ENCODE peak calls at places on chromosomes 11 and 22, in four cellular contexts. F is H9, I is breast epithelium, Y is left lung. A is an unnamed sample.

GRCh38 chr11:1879342-1879940 is 12.3 kb downstream of the PRR33 start:
- DNase-seq in F (no peak), I (no peak), Y (no peak), A (no peak)

GRCh38 chr22:17910561-17911311 is 113.6 kb downstream of the MICAL3 start:
- DNase-seq in F (peak; percentile 80), I (no peak), Y (peak; percentile 50), A (no peak)

GRCh38 chr22:30829901-30830550 is 135.4 kb downstream of the OSBP2 start:
- DNase-seq in F (no peak), I (no peak), Y (no peak), A (no peak)

GRCh38 chr11:11937957-11938356 is 70.5 kb downstream of the DKK3 start:
- DNase-seq in F (no peak), I (no peak), Y (no peak), A (no peak)

GRCh38 chr11:8168485-8169257 is at the start of gene RIC3:
- DNase-seq in F (peak; percentile 71), I (no peak), Y (peak; percentile 32), A (peak; percentile 60)

GRCh38 chr22:39967996-39968968 is 8.1 kb downstream of the TMA7B start:
- DNase-seq in F (no peak), I (peak; percentile 66), Y (no peak), A (no peak)

GRCh38 chr11:90770007-90770406 is 547.2 kb upstream of the CHORDC1 start:
- DNase-seq in F (no peak), I (no peak), Y (no peak), A (no peak)

GRCh38 chr11:9210922-9211320 is 54.2 kb downstream of the DENND5A start:
- DNase-seq in F (no peak), I (no peak), Y (no peak), A (no peak)

GRCh38 chr22:25131198-25131887 is 68.3 kb upstream of the CRYBB3 start:
- DNase-seq in F (no peak), I (peak; percentile 73), Y (no peak), A (no peak)

GRCh38 chr11:79047980-79048379 is 392.9 kb downstream of the TENM4 start:
- DNase-seq in F (no peak), I (no peak), Y (no peak), A (no peak)

GRCh38 chr11:72634472-72635095 is 39.6 kb downstream of the PDE2A start:
- DNase-seq in F (no peak), I (no peak), Y (no peak), A (no peak)

GRCh38 chr22:39360242-39360641 is 10.5 kb downstream of the SYNGR1 start:
- DNase-seq in F (peak; percentile 25), I (no peak), Y (no peak), A (no peak)

GRCh38 chr22:35315141-35315854 is 15.6 kb downstream of the TOM1 start:
- DNase-seq in F (no peak), I (peak; percentile 49), Y (peak; percentile 29), A (no peak)

DNA sequence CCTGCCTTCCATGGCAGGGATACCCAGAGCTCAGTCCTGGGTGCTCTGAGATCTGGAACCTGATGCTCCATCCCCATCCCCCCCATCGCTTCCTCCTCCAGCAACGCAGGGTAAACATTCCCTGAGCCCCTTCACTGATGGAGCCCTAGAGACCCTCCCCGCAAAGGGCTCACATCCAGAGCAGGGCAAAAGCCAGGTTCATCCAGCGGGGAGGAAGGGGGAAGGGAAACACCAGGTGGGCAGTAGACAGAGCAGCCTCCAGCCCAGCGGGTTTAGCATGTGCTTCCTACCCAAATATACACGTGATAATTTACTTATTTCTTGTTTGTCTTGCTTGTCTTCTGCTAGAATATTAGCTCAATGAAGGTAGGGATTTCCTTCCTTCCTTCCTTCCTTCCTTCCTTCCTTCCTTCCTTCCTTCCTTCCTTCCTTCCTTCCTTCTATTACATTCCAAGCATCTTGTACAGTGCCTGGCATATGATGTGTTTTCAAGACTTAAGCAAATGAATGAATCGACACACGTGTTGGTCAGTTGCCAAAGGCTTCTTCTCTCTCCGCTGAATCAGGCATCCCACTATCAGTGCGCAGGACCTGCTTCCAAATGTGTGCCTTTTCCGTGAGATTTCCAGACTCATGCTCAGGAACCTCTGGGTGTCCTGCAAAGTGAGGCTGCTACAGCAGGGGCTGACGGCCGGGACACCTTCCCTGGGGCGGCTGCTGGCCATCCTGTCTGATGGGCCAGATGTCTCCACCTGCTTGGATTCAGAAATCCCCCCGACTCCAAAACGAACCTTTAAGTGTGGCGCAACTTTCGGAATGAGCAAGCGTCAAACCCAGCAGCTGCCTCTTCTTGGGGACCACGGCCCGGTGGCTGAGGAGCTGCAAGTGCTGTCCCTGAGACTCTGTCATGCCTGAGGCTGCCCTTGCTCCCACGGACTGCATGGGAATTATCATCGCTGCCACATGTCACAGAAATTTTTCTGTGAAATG is 955.1 kb downstream of the BRD1 start:
- DNase-seq in F (no peak), I (no peak), Y (no peak), A (no peak)
- H3K27me3 ChIP-seq in F (no peaks in the 10 kb centered on the region), I (peaks cover 32% of the 10 kb centered on the region), Y (no peaks in the 10 kb centered on the region), A (no peaks in the 10 kb centered on the region)

DNA sequence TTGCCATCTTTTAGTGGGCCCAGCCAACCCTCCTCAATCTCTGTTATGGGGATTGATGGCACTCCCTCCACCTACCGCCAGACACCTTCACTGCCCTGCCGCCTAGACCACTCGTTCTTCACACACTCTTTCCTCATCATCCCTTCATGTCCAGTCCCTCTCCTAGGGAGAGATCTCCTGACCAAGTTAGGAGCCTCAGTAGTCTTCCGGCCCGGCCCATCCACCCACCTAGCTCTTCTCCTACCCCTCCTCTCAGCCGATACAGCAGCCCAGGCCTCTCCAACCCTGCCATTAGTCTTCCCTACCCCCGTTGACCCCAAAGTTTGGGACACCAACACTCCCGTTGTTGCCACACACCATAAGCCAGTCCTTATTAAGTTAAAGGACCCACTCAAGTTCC is 11.0 kb upstream of the OR56A3 start:
- DNase-seq in F (no peak), I (no peak), Y (no peak), A (no peak)
- H3K27ac ChIP-seq in F (no peak overlapping the region), I (no peak overlapping the region), Y (no peak overlapping the region), A (no peak overlapping the region)

GRCh38 chr11:134509381-134510068 is 97.5 kb upstream of the B3GAT1 start:
- DNase-seq in F (no peak), I (peak; percentile 46), Y (peak; percentile 19), A (no peak)
- H3K27me3 ChIP-seq in F (no peaks in the 10 kb centered on the region), I (peaks cover 31% of the 10 kb centered on the region), Y (no peaks in the 10 kb centered on the region), A (no peaks in the 10 kb centered on the region)

DNA sequence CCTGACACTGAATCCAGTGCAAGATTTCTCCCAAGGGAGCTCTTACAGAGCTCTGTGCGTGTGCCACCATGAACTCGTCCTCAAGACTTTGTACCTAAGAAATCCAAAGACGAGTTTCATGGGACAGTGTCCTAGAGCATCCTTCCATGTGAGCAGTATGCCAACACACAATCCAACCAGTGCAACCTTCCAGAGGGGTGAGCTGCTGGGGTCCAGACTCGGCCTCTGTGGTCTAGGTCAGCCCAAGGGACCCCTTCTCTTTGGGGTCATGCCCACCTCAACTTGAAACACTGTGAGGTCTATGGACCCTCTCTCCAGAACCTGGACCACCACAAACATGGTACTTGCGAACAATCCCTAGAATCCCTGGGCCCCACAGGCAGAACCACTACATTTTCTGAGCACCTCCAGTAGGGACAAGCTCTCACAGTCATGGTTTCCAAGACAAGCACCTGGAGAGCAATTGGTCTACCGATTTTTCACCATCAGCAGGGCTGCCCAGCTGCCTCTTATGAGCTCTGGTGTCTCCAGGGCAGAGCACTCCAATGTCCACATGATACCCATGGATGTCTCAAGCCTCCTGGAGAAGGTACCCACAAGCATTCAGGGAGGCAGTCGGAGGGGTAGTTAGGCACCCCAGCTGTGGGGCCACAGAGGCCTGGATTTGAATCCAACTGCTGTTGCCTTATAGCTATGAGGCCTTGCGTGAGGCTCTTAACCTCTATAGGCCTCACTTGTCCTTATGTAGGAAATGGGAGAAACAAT is 7.7 kb downstream of the CHST1 start:
- DNase-seq in F (peak; percentile 18), I (no peak), Y (no peak), A (no peak)
- H3K27ac ChIP-seq in F (no peak overlapping the region), I (peak overlapping the region; percentile 17), Y (peak overlapping the region; percentile 70), A (no peak overlapping the region)

GRCh38 chr22:50011447-50012200 is 941 bp downstream of the IL17REL start:
- DNase-seq in F (peak; percentile 32), I (no peak), Y (peak; percentile 29), A (no peak)

GRCh38 chr22:50010676-50011446 is 1.7 kb downstream of the IL17REL start:
- DNase-seq in F (peak; percentile 32), I (no peak), Y (no peak), A (peak; percentile 47)

GRCh38 chr22:50014053-50014501 is 1.5 kb upstream of the IL17REL start:
- DNase-seq in F (peak; percentile 33), I (no peak), Y (no peak), A (no peak)

GRCh38 chr22:50014655-50015401 is 2.3 kb upstream of the IL17REL start:
- DNase-seq in F (peak; percentile 28), I (no peak), Y (no peak), A (no peak)

DNA sequence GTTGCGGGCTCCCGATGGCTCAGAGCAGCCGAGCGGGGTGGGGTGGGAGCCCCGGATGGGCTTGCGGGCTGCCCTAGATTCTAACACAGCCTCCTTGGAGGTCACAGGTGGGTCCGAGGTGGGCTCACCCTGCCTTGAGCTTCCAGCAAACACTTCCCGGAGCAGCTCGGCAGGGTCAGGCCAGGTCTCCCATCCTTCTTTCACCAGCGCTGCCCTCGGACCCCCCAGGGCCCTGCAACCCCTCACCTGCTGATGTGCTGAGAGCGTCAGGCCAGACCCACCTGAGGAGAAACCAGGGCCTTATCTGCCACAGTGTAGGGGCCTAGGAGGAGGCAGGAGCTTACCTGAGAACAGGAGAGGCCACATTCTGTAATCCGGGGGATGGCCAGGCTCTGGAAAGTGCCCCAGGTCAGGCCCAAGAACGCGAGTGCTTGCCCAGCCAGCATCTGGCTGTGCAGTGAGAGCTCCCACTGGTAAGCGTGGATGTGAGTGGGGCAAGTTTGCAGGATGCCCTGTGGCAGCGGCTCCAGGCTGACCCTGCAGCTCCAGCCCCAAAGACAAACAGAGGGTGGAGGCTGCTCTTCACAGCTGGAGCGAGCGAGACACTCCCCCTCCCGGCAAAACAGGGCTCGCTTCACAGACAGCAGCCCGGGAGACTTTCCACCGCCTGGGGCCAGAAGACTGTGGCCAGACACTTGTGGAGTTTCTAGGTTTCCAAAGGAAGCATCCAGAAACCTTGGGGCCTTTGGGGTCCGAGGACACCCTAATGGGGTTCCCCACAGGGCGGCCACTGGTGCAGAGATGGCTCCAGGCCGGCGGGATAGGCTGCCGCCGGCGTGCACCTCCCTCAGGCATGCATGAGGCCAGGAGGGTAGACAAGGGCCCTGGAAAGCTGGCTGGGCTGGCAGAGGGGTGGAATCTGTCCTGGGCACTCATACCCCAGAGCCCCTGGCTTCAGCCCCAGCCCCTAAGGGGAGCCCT is at the start of gene IL17REL:
- DNase-seq in F (peak; percentile 34), I (no peak), Y (no peak), A (no peak)
- H3K27me3 ChIP-seq in F (peaks cover 12% of the 10 kb centered on the region), I (peaks cover 76% of the 10 kb centered on the region), Y (peaks cover 52% of the 10 kb centered on the region), A (no peaks in the 10 kb centered on the region)

DNA sequence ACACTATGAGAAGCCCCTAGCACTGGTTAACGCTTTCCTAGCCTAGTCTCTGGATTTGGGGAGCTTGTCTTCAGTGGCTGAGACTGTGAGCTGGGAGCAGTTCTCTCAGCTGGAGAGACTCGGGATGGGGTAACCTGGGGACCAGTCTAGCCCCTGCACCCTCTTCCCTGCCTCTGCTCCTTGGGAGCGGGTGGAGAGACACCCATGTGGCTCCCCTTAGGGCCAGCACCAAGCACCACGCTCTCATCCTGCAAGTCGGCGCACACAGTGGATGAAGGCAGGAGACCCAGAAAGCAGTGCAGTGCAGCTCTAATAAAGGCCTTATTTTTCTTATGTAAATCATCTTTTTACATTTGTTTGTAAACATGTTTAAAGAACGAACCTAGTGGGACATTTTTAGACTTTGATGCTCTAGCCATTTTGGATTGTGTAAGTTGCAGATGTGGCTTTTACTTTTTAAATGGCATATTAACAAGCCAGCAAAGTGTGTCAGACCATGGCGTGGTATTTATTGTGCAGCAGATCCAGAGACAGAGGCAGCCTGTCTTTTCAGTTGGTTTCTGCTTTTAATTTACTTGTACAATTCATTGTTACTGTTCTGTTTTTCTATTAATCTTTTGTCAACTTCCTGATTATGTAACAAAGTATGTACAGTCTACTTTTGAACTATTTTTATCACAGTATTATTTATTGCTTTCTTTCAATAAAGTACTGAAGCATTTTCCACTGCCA is 14.5 kb upstream of the CTTN start:
- DNase-seq in F (no peak), I (no peak), Y (no peak), A (no peak)
- H3K27ac ChIP-seq in F (no peak overlapping the region), I (no peak overlapping the region), Y (no peak overlapping the region), A (no peak overlapping the region)